ENCODE peak calls at places on chromosomes 2 and 18, in five cellular contexts. One of them, this sample, is unnamed.

GRCh38 chr18:73895701-73896100 is 251.9 kb downstream of the FBXO15 start:
- DNase-seq in stimulated activated CD4-positive, alpha-beta T cell treated with anti-CD3 and anti-CD28 coated beads, Interleukin-4, amount 100 ng/mL, for 4 hours: no peak
- DNase-seq in dermis blood vessel endothelial cell: no peak
- DNase-seq in GM23338: peak
- DNase-seq in AG04450: no peak
- DNase-seq in this sample: no peak

GRCh38 chr2:46352621-46353020 is 55.4 kb downstream of the EPAS1 start:
- DNase-seq in stimulated activated CD4-positive, alpha-beta T cell treated with anti-CD3 and anti-CD28 coated beads, Interleukin-4, amount 100 ng/mL, for 4 hours: no peak
- DNase-seq in dermis blood vessel endothelial cell: peak
- DNase-seq in GM23338: peak
- DNase-seq in AG04450: no peak
- DNase-seq in this sample: no peak

GRCh38 chr2:120177011-120177621 is 46.1 kb downstream of the TMEM185B start:
- DNase-seq in stimulated activated CD4-positive, alpha-beta T cell treated with anti-CD3 and anti-CD28 coated beads, Interleukin-4, amount 100 ng/mL, for 4 hours: peak
- DNase-seq in dermis blood vessel endothelial cell: peak
- DNase-seq in GM23338: peak
- DNase-seq in AG04450: no peak
- DNase-seq in this sample: no peak

GRCh38 chr18:47075098-47075883 is 39.9 kb upstream of the ELOA2 start:
- DNase-seq in stimulated activated CD4-positive, alpha-beta T cell treated with anti-CD3 and anti-CD28 coated beads, Interleukin-4, amount 100 ng/mL, for 4 hours: no peak
- DNase-seq in dermis blood vessel endothelial cell: no peak
- DNase-seq in GM23338: peak
- DNase-seq in AG04450: no peak
- DNase-seq in this sample: peak

GRCh38 chr2:153834662-153835061 is 37.1 kb upstream of the GALNT13 start:
- DNase-seq in stimulated activated CD4-positive, alpha-beta T cell treated with anti-CD3 and anti-CD28 coated beads, Interleukin-4, amount 100 ng/mL, for 4 hours: no peak
- DNase-seq in dermis blood vessel endothelial cell: no peak
- DNase-seq in GM23338: no peak
- DNase-seq in AG04450: no peak
- DNase-seq in this sample: no peak

GRCh38 chr2:122168799-122169198 is 413.3 kb downstream of the TSN start:
- DNase-seq in stimulated activated CD4-positive, alpha-beta T cell treated with anti-CD3 and anti-CD28 coated beads, Interleukin-4, amount 100 ng/mL, for 4 hours: no peak
- DNase-seq in dermis blood vessel endothelial cell: peak
- DNase-seq in GM23338: peak
- DNase-seq in AG04450: no peak
- DNase-seq in this sample: no peak

GRCh38 chr2:18993756-18994155 is 364.7 kb downstream of the OSR1 start:
- DNase-seq in stimulated activated CD4-positive, alpha-beta T cell treated with anti-CD3 and anti-CD28 coated beads, Interleukin-4, amount 100 ng/mL, for 4 hours: no peak
- DNase-seq in dermis blood vessel endothelial cell: no peak
- DNase-seq in GM23338: no peak
- DNase-seq in AG04450: no peak
- DNase-seq in this sample: no peak

GRCh38 chr2:8324164-8324848 is 357.6 kb upstream of the ID2 start:
- DNase-seq in stimulated activated CD4-positive, alpha-beta T cell treated with anti-CD3 and anti-CD28 coated beads, Interleukin-4, amount 100 ng/mL, for 4 hours: no peak
- DNase-seq in dermis blood vessel endothelial cell: no peak
- DNase-seq in GM23338: no peak
- DNase-seq in AG04450: peak
- DNase-seq in this sample: peak

GRCh38 chr18:54718436-54718773 is 109.9 kb upstream of the RAB27B start:
- DNase-seq in stimulated activated CD4-positive, alpha-beta T cell treated with anti-CD3 and anti-CD28 coated beads, Interleukin-4, amount 100 ng/mL, for 4 hours: no peak
- DNase-seq in dermis blood vessel endothelial cell: no peak
- DNase-seq in GM23338: no peak
- DNase-seq in AG04450: no peak
- DNase-seq in this sample: no peak

GRCh38 chr2:225543626-225544025 is 144.1 kb downstream of the NYAP2 start:
- DNase-seq in stimulated activated CD4-positive, alpha-beta T cell treated with anti-CD3 and anti-CD28 coated beads, Interleukin-4, amount 100 ng/mL, for 4 hours: no peak
- DNase-seq in dermis blood vessel endothelial cell: no peak
- DNase-seq in GM23338: no peak
- DNase-seq in AG04450: no peak
- DNase-seq in this sample: no peak

GRCh38 chr18:57819671-57820460 is 16.8 kb upstream of the ATP8B1 start:
- DNase-seq in stimulated activated CD4-positive, alpha-beta T cell treated with anti-CD3 and anti-CD28 coated beads, Interleukin-4, amount 100 ng/mL, for 4 hours: no peak
- DNase-seq in dermis blood vessel endothelial cell: peak
- DNase-seq in GM23338: peak
- DNase-seq in AG04450: peak
- DNase-seq in this sample: peak

GRCh38 chr18:8969639-8970378 is 132.7 kb upstream of the NDUFV2 start:
- DNase-seq in stimulated activated CD4-positive, alpha-beta T cell treated with anti-CD3 and anti-CD28 coated beads, Interleukin-4, amount 100 ng/mL, for 4 hours: no peak
- DNase-seq in dermis blood vessel endothelial cell: no peak
- DNase-seq in GM23338: no peak
- DNase-seq in AG04450: no peak
- DNase-seq in this sample: no peak

This sample was measured in SJCRH30.